ENCODE peak calls at places on chromosomes 13 and 19, in seven cellular contexts. D is epithelial cell of esophagus; T is Calu3; F is tibial nerve; S is lower leg skin; W is CD8-positive, alpha-beta T cell; E is sigmoid colon. B is an unnamed sample.

GRCh38 chr19:13014921-13015280 is 19.6 kb downstream of the NFIX start:
- DNase-seq in D (no peak), T (no peak), E (no peak), W (no peak), F (no peak), S (no peak), B (no peak)

GRCh38 chr13:102185375-102185984 is 216.4 kb downstream of the FGF14 start:
- DNase-seq in T (no peak), E (no peak), D (no peak), W (no peak), F (no peak), S (no peak), B (no peak)

GRCh38 chr13:38566526-38566925 is 120.4 kb upstream of the FREM2 start:
- DNase-seq in S (no peak), D (no peak), W (no peak), F (no peak), E (no peak), T (no peak), B (no peak)

GRCh38 chr19:47086280-47086679 is 27.3 kb downstream of the ZC3H4 start:
- DNase-seq in W (no peak), S (no peak), D (no peak), E (no peak), T (no peak), F (no peak), B (no peak)

GRCh38 chr19:46951236-46951986 is 68.2 kb upstream of the NPAS1 start:
- DNase-seq in F (no peak), E (no peak), S (no peak), W (no peak), D (peak), T (peak), B (peak)

GRCh38 chr19:49862411-49863253 is 4.7 kb downstream of the PNKP start:
- DNase-seq in D (no peak), W (no peak), E (peak), T (peak), F (no peak), S (no peak), B (no peak)

GRCh38 chr13:43036386-43037220 is 13.2 kb downstream of the DNAJC15 start:
- DNase-seq in E (peak), F (no peak), W (no peak), S (no peak), D (no peak), T (no peak), B (no peak)

GRCh38 chr13:34826432-34826831 is 115.6 kb upstream of the NBEA start:
- DNase-seq in W (no peak), T (no peak), E (no peak), F (no peak), D (no peak), S (no peak), B (no peak)

GRCh38 chr13:92265408-92265807 is 867.0 kb downstream of the GPC5 start:
- DNase-seq in W (no peak), E (no peak), F (no peak), D (no peak), T (no peak), S (no peak), B (peak)

GRCh38 chr13:49046534-49046933 is 70.8 kb downstream of the FNDC3A start:
- DNase-seq in W (no peak), E (no peak), D (no peak), S (no peak), F (no peak), T (no peak), B (peak)

GRCh38 chr19:18879579-18880373 is 16.2 kb downstream of the CERS1 start:
- DNase-seq in W (no peak), E (no peak), D (peak), F (no peak), T (peak), S (no peak), B (peak)

GRCh38 chr13:84413016-84413415 is 530.7 kb upstream of the SLITRK1 start:
- DNase-seq in T (no peak), D (no peak), E (no peak), W (no peak), F (no peak), S (no peak), B (no peak)

GRCh38 chr19:2887391-2887914 is 13.3 kb upstream of the ZNF57 start:
- DNase-seq in D (peak), S (no peak), F (no peak), W (no peak), T (peak), E (no peak), B (peak)

GRCh38 chr19:15419413-15420025 is 731 bp upstream of the AKAP8L start:
- DNase-seq in T (no peak), W (no peak), E (no peak), D (no peak), F (no peak), S (no peak), B (peak)

GRCh38 chr13:51435002-51435578 is 17.7 kb downstream of the INTS6 start:
- DNase-seq in S (no peak), E (no peak), D (peak), W (no peak), T (no peak), F (no peak), B (peak)

GRCh38 chr13:81781471-81781870 is 1440.5 kb upstream of the SPRY2 start:
- DNase-seq in E (no peak), T (no peak), D (no peak), S (no peak), F (no peak), W (no peak), B (no peak)

GRCh38 chr19:33219261-33219812 is 6.3 kb downstream of the SLC7A10 start:
- DNase-seq in F (no peak), W (no peak), E (no peak), D (no peak), T (peak), S (no peak), B (no peak)
- TF ChIP-seq CTCF in F (peak), W (no peak), E (no peak), D (no peak), T (peak), S (no peak), B (peak)

GRCh38 chr13:75366380-75367280 is 115.3 kb downstream of the TBC1D4 start:
- DNase-seq in D (no peak), W (no peak), F (no peak), S (no peak), T (no peak), E (no peak), B (no peak)
- TF ChIP-seq CTCF in D (no peak), W (no peak), F (no peak), S (no peak), T (no peak), E (no peak), B (no peak)

DNA sequence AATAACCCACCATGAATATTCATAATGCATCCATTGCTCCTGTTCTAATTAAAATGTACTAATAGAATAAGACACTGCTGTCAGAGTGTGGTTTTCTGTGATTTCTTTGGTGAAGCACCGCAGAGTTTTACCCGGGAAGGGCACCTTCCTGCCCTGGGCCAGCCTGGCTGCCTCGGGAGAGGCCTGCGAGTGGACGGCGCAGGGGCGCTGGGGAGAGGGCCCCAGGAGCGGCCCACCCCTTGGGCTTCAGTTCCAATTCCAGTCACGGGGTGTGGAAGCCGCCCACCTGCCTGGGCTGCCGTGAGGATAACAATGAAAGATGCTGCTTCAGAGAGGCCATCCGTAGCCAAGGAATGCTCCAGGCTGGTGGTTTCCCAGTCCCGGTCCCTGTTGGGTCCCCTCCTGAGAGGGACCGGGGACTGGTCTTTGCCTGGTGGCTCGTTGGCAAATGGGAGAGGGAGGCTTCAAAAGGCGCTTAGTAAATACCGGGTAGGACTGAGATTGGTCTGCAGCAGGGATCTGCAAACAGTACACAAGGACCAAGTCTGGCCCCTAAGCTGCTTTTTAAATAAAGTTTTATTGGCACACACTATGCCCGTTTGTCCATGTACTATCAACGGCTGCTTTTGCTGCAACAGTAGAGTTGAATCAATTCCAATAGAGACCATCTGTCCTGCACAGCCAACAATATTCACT is 18.0 kb downstream of the TCF3 start:
- DNase-seq in S (no peak), T (no peak), E (no peak), W (no peak), F (no peak), D (no peak), B (no peak)
- TF ChIP-seq CTCF in S (no peak), T (no peak), E (no peak), W (no peak), F (no peak), D (no peak), B (no peak)

GRCh38 chr19:16495982-16496612 is at the start of the genes C19orf44 and CALR3:
- DNase-seq in S (peak), E (peak), W (peak), F (peak), T (peak), D (peak), B (peak)
- TF ChIP-seq CTCF in S (no peak), E (peak), W (no peak), F (peak), T (no peak), D (peak), B (no peak)

B was measured in fibroblast of mammary gland.